ENCODE peak calls at places on chromosomes 2 and 18, in seven cellular contexts. R is Peyer's patch, W is transverse colon, V is body of pancreas, S is cardiac muscle cell, Y is spleen, Q is GM12878. Z is an unnamed sample. For H3K9me3, the result is how much of the 10 kb centered on the place peaks cover.

GRCh38 chr2:106825161-106825560 is 60.8 kb downstream of the ST6GAL2 start:
- DNase-seq in W (no peak), V (no peak), S (no peak), Y (no peak), Q (no peak), R (no peak), Z (no peak)

GRCh38 chr2:11742317-11742701 is 4.1 kb upstream of the LPIN1 start:
- DNase-seq in S (no peak), R (no peak), Q (no peak), W (no peak), Y (no peak), V (no peak), Z (no peak)

GRCh38 chr2:180907731-180908130 is 72.7 kb upstream of the UBE2E3 start:
- DNase-seq in W (no peak), V (no peak), Y (no peak), S (no peak), R (no peak), Q (no peak), Z (no peak)

GRCh38 chr2:74597456-74597855 is 42.9 kb downstream of the DOK1 start:
- DNase-seq in Q (no peak), V (no peak), R (no peak), Y (no peak), W (no peak), S (no peak), Z (peak)

GRCh38 chr2:7567646-7568045 is 650.4 kb downstream of the RNF144A start:
- DNase-seq in W (peak), Y (peak), V (no peak), R (peak), S (peak), Q (peak), Z (peak)

GRCh38 chr2:205115516-205115915 is 566.8 kb upstream of the NRP2 start:
- DNase-seq in V (no peak), Y (no peak), R (no peak), S (no peak), W (no peak), Q (no peak), Z (no peak)

GRCh38 chr2:149692837-149693518 is 105.4 kb upstream of the MMADHC start:
- DNase-seq in Q (no peak), R (no peak), Y (no peak), V (no peak), S (no peak), W (no peak), Z (no peak)

GRCh38 chr2:149084924-149085795 is 46.7 kb downstream of the LYPD6B start:
- DNase-seq in S (no peak), W (no peak), Y (no peak), V (no peak), R (no peak), Q (no peak), Z (no peak)

GRCh38 chr18:64699116-64699515 is 550.2 kb upstream of the LINC00305 start:
- DNase-seq in R (no peak), V (no peak), S (no peak), W (no peak), Q (no peak), Y (no peak), Z (no peak)

GRCh38 chr2:15890936-15891905 is 49.1 kb upstream of the MYCN start:
- DNase-seq in Q (no peak), R (no peak), S (peak), V (no peak), Y (no peak), W (no peak), Z (peak)

GRCh38 chr2:241289053-241289452 is 26.4 kb downstream of the HDLBP start:
- DNase-seq in S (no peak), Y (no peak), R (no peak), V (no peak), Q (no peak), W (no peak), Z (no peak)

GRCh38 chr2:237324446-237325236 is 89.3 kb downstream of the COL6A3 start:
- DNase-seq in Y (no peak), W (peak), R (no peak), S (no peak), V (no peak), Q (no peak), Z (no peak)

GRCh38 chr2:220417503-220417902 is 790.1 kb downstream of the SLC4A3 start:
- DNase-seq in Q (no peak), R (no peak), V (no peak), W (no peak), S (peak), Y (no peak), Z (no peak)

DNA sequence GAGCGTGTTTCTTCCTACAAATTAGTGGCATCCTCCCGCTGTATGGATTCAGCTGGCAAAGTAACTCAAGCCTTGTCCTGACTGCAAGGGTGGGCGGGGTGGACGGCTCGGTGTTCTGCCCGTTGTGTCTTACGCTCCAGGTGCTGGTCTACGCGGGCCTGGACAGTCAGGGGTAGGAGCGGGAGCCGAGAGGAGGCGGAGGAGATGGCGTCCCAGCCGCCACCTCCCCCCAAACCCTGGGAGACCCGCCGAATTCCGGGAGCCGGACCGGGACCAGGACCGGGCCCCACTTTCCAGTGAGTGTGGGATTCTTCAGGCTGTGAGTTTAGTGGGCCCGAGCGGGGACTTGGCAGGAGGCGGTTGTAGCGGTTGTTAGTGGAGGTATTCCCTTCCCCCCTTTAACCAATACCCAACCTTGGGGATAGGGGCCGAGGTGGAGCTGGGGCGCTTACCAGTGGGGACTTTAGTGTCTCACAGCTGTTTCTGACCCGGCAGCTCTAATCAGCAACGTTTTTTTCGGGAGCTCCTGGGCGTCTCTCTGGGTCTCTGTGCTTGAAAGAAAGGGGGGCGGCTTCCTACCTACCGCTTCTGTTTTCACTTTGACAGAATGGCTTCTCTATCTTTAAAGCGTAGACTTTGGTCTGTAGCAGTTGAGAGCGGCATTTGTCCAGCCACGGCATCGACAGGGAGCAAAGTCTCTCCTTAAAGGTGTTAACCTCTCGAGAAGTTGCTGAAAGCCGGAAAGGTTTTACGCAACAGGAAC is at the start of the genes PEX13 and PUS10:
- DNase-seq in V (peak), R (peak), Q (peak), S (peak), Y (peak), W (peak), Z (peak)
- H3K27ac ChIP-seq in V (peak), R (peak), Q (peak), S (peak), Y (peak), W (peak), Z (peak)

GRCh38 chr2:58976374-58977055 is 735.4 kb upstream of the FANCL start:
- DNase-seq in Q (no peak), W (no peak), Y (no peak), V (no peak), R (no peak), S (no peak), Z (no peak)

GRCh38 chr2:58984731-58985130 is 743.6 kb upstream of the FANCL start:
- DNase-seq in R (no peak), W (no peak), S (no peak), Y (no peak), Q (peak), V (no peak), Z (no peak)

DNA sequence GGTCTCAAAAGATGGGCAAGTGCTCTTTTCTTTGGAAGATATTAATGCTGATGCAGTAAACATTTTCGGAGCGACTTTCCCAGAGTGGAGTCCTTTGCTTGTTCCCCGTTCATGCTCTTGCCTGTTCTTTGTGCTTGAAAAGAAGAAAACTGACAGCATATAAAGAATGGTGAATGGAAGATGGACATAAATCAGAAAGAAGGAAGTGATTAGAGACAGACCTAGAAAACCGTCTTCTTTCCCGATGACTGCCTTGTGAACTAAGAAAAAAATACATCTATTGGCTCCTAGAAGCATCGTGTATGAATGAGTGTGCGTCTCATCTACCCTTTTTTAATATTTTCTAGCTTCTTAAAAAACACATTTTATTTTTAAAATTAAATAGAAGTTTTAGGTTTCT is 740.1 kb upstream of the FANCL start:
- DNase-seq in Y (no peak), Q (no peak), S (no peak), R (no peak), W (no peak), V (no peak), Z (no peak)
- H3K9me3 ChIP-seq in Y (under half), Q (under half), S (under half), R (under half), W (under half), V (under half), Z (under half)

DNA sequence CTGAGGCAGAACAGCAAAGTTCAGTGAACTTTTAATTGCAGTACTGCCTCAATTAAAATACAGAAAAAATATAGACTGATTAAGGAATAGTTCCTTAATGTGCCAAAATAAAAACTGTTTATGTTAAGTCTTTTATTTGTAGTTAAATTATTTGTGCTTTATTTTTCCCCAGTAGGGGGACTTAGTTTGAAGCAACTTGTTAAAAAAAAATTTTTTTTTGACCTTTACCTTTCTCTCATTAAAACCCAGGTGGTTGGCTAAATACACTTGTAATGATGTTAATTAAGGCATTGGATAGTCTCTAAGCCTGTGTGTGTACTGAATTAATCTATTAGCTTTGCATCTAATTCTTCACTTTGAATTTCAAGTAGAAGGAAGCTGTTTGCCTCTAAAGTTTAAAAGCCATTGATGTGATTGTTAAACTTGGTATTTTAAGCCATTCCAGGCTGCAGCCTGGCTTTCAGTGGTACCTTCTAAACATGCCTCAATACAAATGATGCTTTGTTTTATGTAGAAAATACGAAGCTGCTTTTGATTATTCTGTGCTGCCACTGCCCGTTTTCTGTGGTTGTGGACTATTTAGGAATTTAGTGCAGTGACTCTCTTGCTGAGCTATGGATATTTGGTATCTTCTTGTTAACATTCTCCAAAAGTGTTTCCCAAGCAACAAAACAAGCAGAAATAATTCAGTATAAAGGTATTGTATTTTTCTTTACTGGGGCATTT is 102.9 kb downstream of the TANC1 start:
- DNase-seq in Y (no peak), S (no peak), V (no peak), Q (no peak), R (no peak), W (no peak), Z (no peak)
- H3K27ac ChIP-seq in Y (no peak), S (no peak), V (no peak), Q (no peak), R (no peak), W (no peak), Z (no peak)

DNA sequence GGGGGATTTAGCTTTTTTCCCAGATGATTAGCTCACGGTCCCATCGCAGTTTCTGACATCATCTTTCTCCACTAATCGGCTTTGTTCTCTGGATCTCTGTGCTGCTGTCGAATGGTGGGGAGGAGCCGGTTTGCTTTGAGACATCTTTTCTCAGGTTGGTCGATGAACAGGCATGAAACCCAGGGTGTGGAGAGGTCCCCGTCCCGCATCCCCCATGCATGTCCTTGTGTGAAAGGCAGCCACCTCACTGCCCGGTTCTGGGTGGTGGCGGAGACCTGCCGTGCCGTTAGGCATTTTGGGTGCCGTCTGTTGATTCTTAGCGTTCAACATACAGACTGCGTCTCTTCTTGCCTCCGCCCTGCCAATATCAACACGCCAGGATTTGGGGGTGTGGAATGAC is 57.8 kb downstream of the CTDP1 start:
- DNase-seq in W (no peak), S (no peak), R (no peak), V (no peak), Y (peak), Q (no peak), Z (no peak)
- H3K9me3 ChIP-seq in W (under half), S (under half), R (under half), V (under half), Y (under half), Q (under half), Z (under half)